ENCODE peak calls at places on chromosomes 6 and 20, in four cellular contexts. H is transverse colon, K is esophagus squamous epithelium, E is A549. U is an unnamed sample.

GRCh38 chr6:137426007-137426689 is 68.0 kb downstream of the OLIG3 start:
- DNase-seq in K (no peak), E (no peak), H (no peak), U (no peak)

GRCh38 chr6:121652726-121653623 is 217.5 kb downstream of the GJA1 start:
- DNase-seq in K (no peak), H (peak; percentile 8), E (peak; percentile 2), U (no peak)

GRCh38 chr6:118894425-118895240 is 681 bp downstream of the ASF1A start:
- DNase-seq in H (peak; percentile 64), K (peak; percentile 9), E (peak; percentile 5), U (peak; percentile 37)

GRCh38 chr20:46638367-46639274 is 12.6 kb downstream of the SLC13A3 start:
- DNase-seq in H (no peak), E (no peak), K (no peak), U (no peak)

GRCh38 chr6:47478233-47479155 is 905 bp downstream of the CD2AP start:
- DNase-seq in K (no peak), H (peak; percentile 41), E (peak; percentile 21), U (no peak)

GRCh38 chr6:33672808-33673207 is 38.7 kb downstream of the UQCC2 start:
- DNase-seq in K (no peak), H (no peak), E (peak; percentile 78), U (no peak)

GRCh38 chr6:42120895-42121865 is 21.2 kb downstream of the C6orf132 start:
- DNase-seq in K (no peak), E (no peak), H (peak; percentile 34), U (no peak)

GRCh38 chr20:46872315-46873211 is 22.1 kb upstream of the EYA2 start:
- DNase-seq in H (no peak), E (no peak), K (no peak), U (no peak)

GRCh38 chr6:116307633-116308032 is 27.9 kb upstream of the TSPYL1 start:
- DNase-seq in H (no peak), K (no peak), E (no peak), U (no peak)

GRCh38 chr6:12735786-12736185 is 19.2 kb downstream of the PHACTR1 start:
- DNase-seq in K (no peak), E (no peak), H (no peak), U (no peak)

GRCh38 chr6:4256969-4257368 is 121.6 kb upstream of the ECI2 start:
- DNase-seq in E (no peak), H (no peak), K (no peak), U (no peak)

GRCh38 chr6:24902782-24903181 is 33.0 kb downstream of the RIPOR2 start:
- DNase-seq in E (no peak), K (no peak), H (no peak), U (no peak)

GRCh38 chr6:16799279-16800193 is 38.3 kb upstream of the ATXN1 start:
- DNase-seq in H (no peak), K (no peak), E (peak; percentile 57), U (no peak)

GRCh38 chr6:147855823-147856222 is 347.3 kb downstream of the SAMD5 start:
- DNase-seq in H (no peak), E (no peak), K (no peak), U (no peak)

GRCh38 chr20:4164246-4164645 is 148.9 kb upstream of the RNF24 start:
- DNase-seq in K (no peak), H (no peak), E (no peak), U (no peak)

GRCh38 chr20:58596244-58597010 is 54.7 kb upstream of the STX16 start:
- DNase-seq in E (no peak), H (no peak), K (no peak), U (no peak)

GRCh38 chr6:149340200-149340599 is 22.7 kb downstream of the TAB2 start:
- DNase-seq in H (no peak), K (no peak), E (no peak), U (no peak)

GRCh38 chr6:24982231-24982630 is 46.5 kb upstream of the RIPOR2 start:
- DNase-seq in H (no peak), E (no peak), K (no peak), U (no peak)

GRCh38 chr6:136439514-136440186 is 110.6 kb downstream of the MAP7 start:
- DNase-seq in E (no peak), K (no peak), H (peak; percentile 56), U (no peak)

GRCh38 chr6:11526156-11526505 is 11.4 kb upstream of the TMEM170B start:
- DNase-seq in H (no peak), K (no peak), E (no peak), U (no peak)

GRCh38 chr6:26285143-26286134 is 79.6 kb upstream of the BTN3A2 start:
- DNase-seq in E (peak; percentile 65), H (peak; percentile 99), K (peak; percentile 94), U (peak; percentile 54)

GRCh38 chr6:75291331-75291730 is 6.7 kb upstream of the TMEM30A start:
- DNase-seq in E (no peak), K (no peak), H (no peak), U (no peak)

GRCh38 chr6:125984311-125984710 is 2.0 kb upstream of the TRMT11 start:
- DNase-seq in H (no peak), K (no peak), E (no peak), U (no peak)

GRCh38 chr6:90295854-90296345 is 743 bp downstream of the BACH2 start:
- DNase-seq in E (peak; percentile 8), K (peak; percentile 6), H (peak; percentile 67), U (peak; percentile 23)
- TF ChIP-seq POLR2A in E (no peak), K (peak; percentile 53), H (peak; percentile 32), U (no peak)

GRCh38 chr20:43954704-43955243 is 40.1 kb downstream of the TOX2 start:
- DNase-seq in K (no peak), H (no peak), E (no peak), U (no peak)

GRCh38 chr20:43958626-43959025 is 44.0 kb downstream of the TOX2 start:
- DNase-seq in H (no peak), E (no peak), K (no peak), U (no peak)

GRCh38 chr20:43957392-43957791 is 42.7 kb downstream of the TOX2 start:
- DNase-seq in E (no peak), H (no peak), K (no peak), U (no peak)

GRCh38 chr20:43953919-43954617 is 39.4 kb downstream of the TOX2 start:
- DNase-seq in E (no peak), H (no peak), K (no peak), U (no peak)

DNA sequence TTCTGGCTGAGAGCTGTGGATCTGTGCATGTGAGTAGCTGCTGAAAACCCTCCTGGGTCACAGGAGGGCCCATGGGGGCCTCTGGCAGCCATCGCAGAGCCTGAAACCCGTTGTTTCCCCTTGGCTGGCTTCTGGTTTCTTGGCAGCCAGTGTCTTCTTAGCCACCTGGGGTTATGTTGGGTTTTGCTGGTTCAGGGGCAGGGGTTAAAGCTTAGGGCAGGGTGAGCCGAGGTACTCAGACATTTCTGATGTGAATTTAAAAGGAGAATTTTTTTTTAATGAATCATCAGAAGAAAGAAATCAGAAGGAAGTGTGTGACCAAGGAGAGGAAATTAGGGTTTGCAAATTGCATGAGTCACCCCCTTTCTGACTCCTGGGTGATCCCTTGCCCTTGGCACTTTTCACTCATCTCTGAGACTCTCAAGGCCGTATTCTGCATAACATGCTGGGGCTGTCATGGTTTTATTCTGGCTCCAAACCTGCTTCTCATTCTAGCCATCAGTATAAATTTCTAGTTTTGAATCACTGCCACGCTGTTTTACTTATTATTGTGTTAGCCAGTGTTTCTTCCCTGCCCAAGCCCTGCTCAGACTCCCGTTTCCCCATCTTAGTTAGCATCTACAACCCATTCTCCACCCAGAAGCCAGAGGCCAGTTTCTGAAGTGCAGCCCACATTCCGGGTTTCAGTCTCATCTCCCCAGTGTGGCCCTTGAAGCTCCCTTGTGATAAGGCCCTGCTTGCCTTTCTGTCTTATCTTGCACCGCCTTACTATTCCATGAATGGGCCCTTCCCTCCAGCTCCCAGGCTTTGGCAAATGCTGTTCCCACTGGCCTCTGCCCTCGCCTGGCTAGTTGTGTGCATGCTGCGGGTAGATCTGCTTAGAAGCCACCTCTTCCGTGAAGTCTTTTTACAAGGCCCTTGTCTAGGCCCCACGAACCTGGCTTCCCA is 40.9 kb downstream of the TOX2 start:
- DNase-seq in H (no peak), E (peak; percentile 66), K (no peak), U (peak; percentile 50)
- TF ChIP-seq POLR2A in H (no peak), E (no peak), K (no peak), U (no peak)

GRCh38 chr20:13321416-13321815 is 100.3 kb downstream of the ISM1 start:
- DNase-seq in E (no peak), H (no peak), K (no peak), U (no peak)

GRCh38 chr20:13317439-13317838 is 96.4 kb downstream of the ISM1 start:
- DNase-seq in K (no peak), E (no peak), H (no peak), U (no peak)

GRCh38 chr20:13320702-13321101 is 99.6 kb downstream of the ISM1 start:
- DNase-seq in K (no peak), E (no peak), H (no peak), U (no peak)

GRCh38 chr20:13322198-13322597 is 101.1 kb downstream of the ISM1 start:
- DNase-seq in K (no peak), H (no peak), E (no peak), U (no peak)

DNA sequence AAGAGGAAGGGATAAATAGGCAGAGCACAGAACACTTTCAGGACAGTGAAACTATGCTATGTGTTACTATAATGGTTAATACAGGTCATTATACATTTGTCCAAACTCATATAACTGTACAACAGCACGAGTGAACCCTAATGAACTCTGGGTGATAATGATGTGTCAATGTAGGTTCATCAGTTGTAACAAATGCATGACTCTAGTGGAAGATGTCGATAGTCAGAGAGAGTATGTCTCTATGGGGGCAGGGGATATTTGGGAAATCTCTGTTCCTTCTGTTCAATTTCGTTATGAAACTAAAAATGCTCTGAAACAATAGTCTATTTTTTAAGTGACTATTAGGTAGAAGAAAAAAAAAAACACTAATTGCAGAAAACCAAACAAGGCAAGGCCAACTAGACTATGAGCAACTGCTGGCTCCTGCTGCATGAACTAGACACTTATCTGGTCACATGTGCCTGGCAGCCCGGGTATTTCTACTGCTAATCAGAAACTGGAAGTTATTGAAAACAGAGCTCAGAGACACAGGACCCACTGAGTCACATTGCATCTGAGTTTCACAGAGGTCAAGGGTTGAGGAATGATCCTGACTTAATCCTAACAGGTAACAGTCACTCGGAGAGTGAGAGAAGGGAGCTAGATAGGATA is 97.9 kb downstream of the ISM1 start:
- DNase-seq in K (no peak), E (no peak), H (no peak), U (no peak)
- TF ChIP-seq POLR2A in K (no peak), E (no peak), H (no peak), U (no peak)

DNA sequence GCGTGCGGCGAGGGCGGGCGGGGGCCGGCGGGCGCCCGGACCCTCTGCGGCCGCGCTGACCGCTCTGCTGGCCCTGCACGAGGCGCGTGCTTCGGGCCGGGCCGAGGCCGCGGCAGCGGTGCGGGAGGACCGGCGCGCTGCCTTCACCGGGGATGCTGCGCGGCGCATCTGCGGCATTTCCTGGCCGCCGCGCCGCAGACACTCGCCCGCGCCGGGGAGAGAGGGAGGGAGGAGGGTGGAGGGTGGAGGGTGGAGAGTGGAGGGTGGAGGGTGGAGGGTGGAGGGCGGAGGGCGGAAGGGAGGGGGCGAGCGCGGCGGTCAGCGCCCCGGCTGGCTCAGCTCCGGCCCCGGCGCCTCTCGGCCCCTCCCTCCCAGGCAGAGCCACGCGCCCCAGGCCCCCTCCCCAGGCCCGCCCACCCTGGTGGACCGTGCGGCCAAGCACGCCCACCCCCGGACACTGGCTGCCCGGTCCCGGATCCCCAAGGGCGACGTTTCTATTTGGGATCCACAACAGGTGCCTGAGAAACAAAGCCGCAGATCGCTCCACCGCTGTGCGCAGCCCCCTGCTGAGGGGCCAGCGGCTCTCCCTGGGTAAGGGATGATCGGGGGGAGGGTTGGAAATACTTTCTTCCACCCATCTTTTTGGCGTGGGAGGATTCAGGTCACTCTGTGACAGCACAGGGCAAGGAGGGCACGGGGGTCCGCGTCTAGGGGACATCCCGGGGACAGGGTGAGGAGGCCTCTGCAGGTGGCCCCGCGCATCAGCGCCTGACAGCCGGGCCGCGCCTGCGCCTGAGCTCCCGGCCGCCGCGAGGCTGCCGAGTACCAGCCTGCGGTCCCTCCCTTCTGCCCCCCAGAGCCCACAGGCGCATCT is 111.2 kb upstream of the BEND6 start:
- DNase-seq in H (peak; percentile 68), E (peak; percentile 65), K (no peak), U (peak; percentile 75)
- TF ChIP-seq POLR2A in H (peak; percentile 32), E (peak; percentile 59), K (peak; percentile 37), U (no peak)

U was measured in GM12892.